ENCODE peak calls at places on chromosomes 2 and 18, in ten cellular contexts. L is IMR-90, D is uterus, O is lower lobe of right lung, H is tibial nerve, K is mammary epithelial cell, C is transverse colon, M is A673, E is foreskin keratinocyte, F is Peyer's patch. Y is an unnamed sample. For H3K27me3, the result is how much of the 10 kb centered on the place peaks cover.

GRCh38 chr2:40096360-40096759 is 317.3 kb upstream of the THUMPD2 start:
- DNase-seq in O (no peak), H (no peak), L (peak), C (no peak), K (no peak), E (peak), D (no peak), M (no peak), F (no peak), Y (no peak)

GRCh38 chr2:128623776-128624424 is 305.2 kb upstream of the HS6ST1 start:
- DNase-seq in L (peak), H (no peak), F (peak), E (no peak), C (no peak), M (peak), D (no peak), K (peak), O (peak), Y (no peak)

GRCh38 chr18:57790316-57790715 is 12.8 kb downstream of the ATP8B1 start:
- DNase-seq in C (no peak), D (no peak), L (no peak), F (no peak), H (no peak), E (no peak), M (no peak), O (no peak), K (no peak), Y (no peak)

GRCh38 chr2:63425606-63426005 is 162.7 kb downstream of the WDPCP start:
- DNase-seq in C (no peak), D (no peak), K (no peak), O (no peak), E (no peak), F (no peak), L (peak), H (no peak), M (no peak), Y (no peak)

GRCh38 chr2:214782671-214783070 is 26.8 kb downstream of the BARD1 start:
- DNase-seq in C (no peak), E (no peak), M (no peak), L (no peak), K (no peak), H (no peak), F (no peak), D (no peak), O (no peak), Y (no peak)

GRCh38 chr2:48356701-48357322 is 173.1 kb upstream of the STON1 start:
- DNase-seq in H (no peak), C (no peak), O (no peak), M (peak), F (no peak), E (no peak), D (no peak), L (peak), K (no peak), Y (no peak)

GRCh38 chr2:45963816-45964215 is 312.3 kb downstream of the PRKCE start:
- DNase-seq in H (no peak), L (no peak), K (no peak), D (no peak), F (no peak), M (no peak), O (no peak), C (no peak), E (peak), Y (peak)

GRCh38 chr2:3633089-3633981 is 24.7 kb upstream of the ALLC start:
- DNase-seq in C (peak), D (peak), K (peak), H (no peak), O (no peak), F (peak), L (peak), E (peak), M (no peak), Y (peak)

GRCh38 chr2:152696476-152696875 is 20.8 kb downstream of the PRPF40A start:
- DNase-seq in H (no peak), L (no peak), E (no peak), M (no peak), D (no peak), F (no peak), C (no peak), K (no peak), O (no peak), Y (no peak)

GRCh38 chr2:180692322-180692721 is 288.1 kb upstream of the UBE2E3 start:
- DNase-seq in L (no peak), M (no peak), C (no peak), K (peak), H (no peak), O (no peak), D (no peak), E (peak), F (no peak), Y (no peak)

GRCh38 chr18:58213931-58214431 is 170.0 kb downstream of the NEDD4L start:
- DNase-seq in M (no peak), E (peak), O (no peak), H (no peak), D (no peak), L (peak), K (peak), C (no peak), F (no peak), Y (no peak)

GRCh38 chr2:98897746-98898145 is 38.3 kb downstream of the CRACDL start:
- DNase-seq in E (no peak), O (no peak), C (no peak), L (no peak), D (no peak), H (no peak), F (no peak), K (no peak), M (no peak), Y (no peak)

GRCh38 chr2:138771534-138771933 is 8.7 kb downstream of the NXPH2 start:
- DNase-seq in D (no peak), O (no peak), L (no peak), K (no peak), E (no peak), H (no peak), M (no peak), C (no peak), F (no peak), Y (no peak)

GRCh38 chr2:106561356-106561755 is 74.2 kb downstream of the CD8B2 start:
- DNase-seq in D (no peak), F (no peak), E (no peak), K (no peak), L (no peak), C (no peak), M (no peak), O (no peak), H (no peak), Y (peak)

GRCh38 chr2:45741451-45741850 is 90.0 kb downstream of the PRKCE start:
- DNase-seq in D (no peak), O (no peak), F (no peak), H (peak), L (no peak), M (no peak), E (no peak), C (no peak), K (no peak), Y (peak)

GRCh38 chr2:75491129-75491753 is 69.5 kb downstream of the EVA1A start:
- DNase-seq in M (no peak), O (no peak), C (no peak), F (no peak), D (no peak), L (no peak), K (no peak), E (no peak), H (no peak), Y (no peak)

GRCh38 chr18:5895300-5895885 is at the start of gene TMEM200C:
- DNase-seq in E (no peak), C (no peak), O (peak), M (no peak), D (peak), F (no peak), L (peak), H (no peak), K (no peak), Y (peak)

GRCh38 chr18:61892683-61893303 is at the start of gene RNF152:
- DNase-seq in D (peak), L (peak), H (no peak), K (peak), C (peak), F (peak), O (no peak), M (peak), E (no peak), Y (peak)

GRCh38 chr2:195404650-195405049 is 252.4 kb upstream of the SLC39A10 start:
- DNase-seq in D (no peak), L (no peak), K (no peak), C (no peak), E (no peak), F (no peak), O (no peak), M (peak), H (no peak), Y (no peak)

GRCh38 chr2:85215074-85216050 is 82.2 kb downstream of the TCF7L1 start:
- DNase-seq in F (no peak), H (no peak), E (no peak), M (peak), K (peak), C (peak), L (peak), D (peak), O (no peak), Y (no peak)

GRCh38 chr18:73407506-73407905 is 539.7 kb upstream of the NETO1 start:
- DNase-seq in C (no peak), K (peak), H (no peak), O (no peak), L (peak), E (peak), F (no peak), M (no peak), D (peak), Y (no peak)

GRCh38 chr2:173866858-173867620 is 98.1 kb downstream of the SP3 start:
- DNase-seq in D (no peak), C (no peak), H (no peak), M (peak), O (no peak), L (no peak), E (no peak), K (no peak), F (no peak), Y (no peak)

GRCh38 chr2:152200562-152201465 is 25.3 kb upstream of the STAM2 start:
- DNase-seq in K (peak), D (peak), C (peak), F (peak), O (peak), E (peak), H (peak), L (peak), M (peak), Y (peak)

GRCh38 chr2:215657844-215658243 is 222.0 kb upstream of the FN1 start:
- DNase-seq in D (no peak), L (peak), K (peak), H (no peak), C (no peak), F (no peak), O (no peak), E (peak), M (no peak), Y (no peak)

GRCh38 chr2:189155795-189156194 is 23.8 kb downstream of the COL5A2 start:
- DNase-seq in D (no peak), F (no peak), O (no peak), C (no peak), M (no peak), L (no peak), H (no peak), E (no peak), K (no peak), Y (no peak)

GRCh38 chr2:102155131-102155702 is 12.7 kb downstream of the IL1R1 start:
- DNase-seq in K (no peak), L (no peak), E (no peak), H (no peak), C (no peak), M (no peak), F (no peak), O (no peak), D (no peak), Y (no peak)
- H3K27me3 ChIP-seq in K (under half), L (under half), E (under half), H (under half), C (under half), M (under half), F (under half), O (under half), D (under half), Y (under half)

GRCh38 chr2:110886806-110887573 is 154.6 kb downstream of the ACOXL start:
- DNase-seq in K (no peak), D (no peak), O (no peak), E (no peak), M (no peak), H (no peak), L (no peak), F (no peak), C (no peak), Y (no peak)
- TF ChIP-seq CTCF in K (no peak), D (no peak), O (no peak), E (no peak), M (no peak), H (no peak), L (no peak), F (no peak), C (no peak), Y (no peak)

DNA sequence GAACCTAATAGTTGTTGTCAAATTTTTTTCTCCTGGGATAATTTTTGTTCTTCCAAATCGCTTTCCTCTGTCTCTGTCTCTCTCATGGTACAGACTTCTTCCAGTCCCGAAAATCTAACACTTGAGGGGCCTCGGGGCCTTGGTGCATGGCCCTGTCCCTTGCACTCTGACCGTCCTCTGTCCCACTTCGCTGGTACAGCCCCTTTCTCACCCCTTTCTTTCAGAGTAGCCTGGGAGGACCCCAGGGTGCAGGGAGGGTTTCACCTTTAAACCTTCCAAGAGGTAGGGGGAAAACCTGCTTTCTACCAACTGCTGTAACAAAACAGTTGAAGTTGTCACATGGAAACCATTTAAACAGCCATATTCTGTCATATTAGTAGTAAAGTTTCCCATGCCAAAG is 22.2 kb upstream of the FAHD2A start:
- DNase-seq in K (no peak), H (no peak), F (no peak), D (no peak), O (no peak), E (no peak), L (no peak), M (no peak), C (no peak), Y (peak)
- H3K27me3 ChIP-seq in K (under half), H (under half), F (under half), D (under half), O (under half), E (under half), L (under half), M (under half), C (under half), Y (under half)

DNA sequence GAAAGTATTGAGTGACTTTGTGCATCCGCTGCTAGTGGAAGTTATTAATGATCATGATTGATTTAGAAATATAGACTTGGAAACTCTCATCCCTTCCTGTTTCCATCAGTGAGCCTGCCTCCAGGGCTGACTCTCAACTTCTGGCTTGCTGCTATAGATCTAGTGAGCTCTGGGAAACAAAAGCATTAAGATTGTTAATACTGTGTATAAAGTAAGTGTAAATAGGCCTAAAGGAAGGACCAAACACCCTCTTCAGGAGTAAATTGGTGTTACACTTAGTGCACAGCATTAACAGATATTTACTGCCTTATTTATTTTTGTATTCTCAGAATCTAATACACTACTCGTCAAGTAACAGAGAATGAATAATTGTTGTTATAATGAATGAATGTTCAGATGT is 285.6 kb downstream of the THSD7B start:
- DNase-seq in K (no peak), D (no peak), C (no peak), L (no peak), M (no peak), E (no peak), F (no peak), H (no peak), O (no peak), Y (no peak)
- TF ChIP-seq CTCF in K (peak), D (no peak), C (no peak), L (no peak), M (peak), E (peak), F (no peak), H (no peak), O (no peak), Y (no peak)

GRCh38 chr2:222038086-222038802 is 260.6 kb downstream of the PAX3 start:
- DNase-seq in M (peak), F (no peak), L (peak), E (peak), O (no peak), D (no peak), H (no peak), C (no peak), K (no peak), Y (no peak)

GRCh38 chr2:222037211-222037610 is 261.6 kb downstream of the PAX3 start:
- DNase-seq in D (no peak), L (no peak), O (no peak), H (no peak), C (no peak), E (no peak), K (no peak), M (no peak), F (no peak), Y (no peak)

GRCh38 chr2:222040333-222040732 is 258.5 kb downstream of the PAX3 start:
- DNase-seq in H (no peak), M (no peak), K (no peak), F (no peak), C (no peak), E (no peak), L (no peak), O (no peak), D (no peak), Y (no peak)

GRCh38 chr2:222042666-222043065 is 256.1 kb downstream of the PAX3 start:
- DNase-seq in E (no peak), L (no peak), K (no peak), F (no peak), C (no peak), D (no peak), H (no peak), M (no peak), O (no peak), Y (no peak)

GRCh38 chr2:222039821-222040220 is 259.0 kb downstream of the PAX3 start:
- DNase-seq in K (no peak), L (no peak), H (no peak), C (no peak), M (no peak), O (no peak), E (no peak), F (no peak), D (no peak), Y (no peak)
- H3K27me3 ChIP-seq in K (under half), L (under half), H (under half), C (under half), M (under half), O (under half), E (under half), F (under half), D (under half), Y (under half)

GRCh38 chr2:206562375-206562774 is 79.9 kb upstream of the FAM237A start:
- DNase-seq in O (no peak), M (no peak), K (no peak), D (no peak), H (no peak), E (no peak), F (no peak), L (peak), C (no peak), Y (no peak)

GRCh38 chr2:206555721-206556120 is 86.6 kb upstream of the FAM237A start:
- DNase-seq in E (no peak), F (no peak), O (no peak), K (no peak), H (no peak), M (no peak), L (peak), D (no peak), C (no peak), Y (no peak)

GRCh38 chr2:206558492-206558891 is 83.8 kb upstream of the FAM237A start:
- DNase-seq in F (no peak), K (no peak), L (peak), C (no peak), E (no peak), H (no peak), O (no peak), D (no peak), M (no peak), Y (no peak)

GRCh38 chr2:206561962-206562361 is 80.3 kb upstream of the FAM237A start:
- DNase-seq in H (no peak), K (no peak), M (no peak), L (peak), F (no peak), D (no peak), C (no peak), O (no peak), E (no peak), Y (no peak)

GRCh38 chr2:206556357-206556949 is 85.8 kb upstream of the FAM237A start:
- DNase-seq in L (peak), O (no peak), F (no peak), M (peak), D (no peak), C (no peak), K (peak), H (no peak), E (peak), Y (no peak)
- TF ChIP-seq CTCF in L (peak), O (peak), F (peak), M (peak), D (no peak), C (peak), K (peak), H (no peak), E (peak), Y (no peak)

GRCh38 chr2:96926791-96927190 is 56.9 kb upstream of the SEMA4C start:
- DNase-seq in H (no peak), E (no peak), D (no peak), K (no peak), O (no peak), L (no peak), C (no peak), F (no peak), M (no peak), Y (peak)
- H3K27me3 ChIP-seq in H (under half), E (half or more), D (under half), K (under half), O (under half), L (half or more), C (under half), F (under half), M (under half), Y (under half)

GRCh38 chr2:86563650-86564061 is 413 bp upstream of the CHMP3 start:
- DNase-seq in F (no peak), L (no peak), M (no peak), H (no peak), O (no peak), D (no peak), K (no peak), C (no peak), E (no peak), Y (no peak)

GRCh38 chr2:86562891-86563649 is at the start of gene CHMP3:
- DNase-seq in F (peak), H (peak), E (peak), O (peak), K (peak), L (peak), C (peak), D (peak), M (peak), Y (peak)

GRCh38 chr2:86566828-86567205 is 3.6 kb upstream of the CHMP3 start:
- DNase-seq in E (no peak), D (no peak), O (no peak), K (no peak), H (no peak), C (no peak), M (no peak), F (no peak), L (no peak), Y (no peak)

GRCh38 chr2:86566158-86566827 is 3.0 kb upstream of the CHMP3 start:
- DNase-seq in E (no peak), M (no peak), K (no peak), C (no peak), H (no peak), O (no peak), D (no peak), F (no peak), L (peak), Y (no peak)

GRCh38 chr2:86562485-86562890 is 755 bp downstream of the CHMP3 start:
- DNase-seq in H (no peak), L (no peak), E (no peak), M (no peak), D (no peak), F (no peak), O (no peak), K (peak), C (no peak), Y (no peak)
- TF ChIP-seq CTCF in H (no peak), L (no peak), E (no peak), M (no peak), D (no peak), F (no peak), O (no peak), K (no peak), C (no peak), Y (no peak)

DNA sequence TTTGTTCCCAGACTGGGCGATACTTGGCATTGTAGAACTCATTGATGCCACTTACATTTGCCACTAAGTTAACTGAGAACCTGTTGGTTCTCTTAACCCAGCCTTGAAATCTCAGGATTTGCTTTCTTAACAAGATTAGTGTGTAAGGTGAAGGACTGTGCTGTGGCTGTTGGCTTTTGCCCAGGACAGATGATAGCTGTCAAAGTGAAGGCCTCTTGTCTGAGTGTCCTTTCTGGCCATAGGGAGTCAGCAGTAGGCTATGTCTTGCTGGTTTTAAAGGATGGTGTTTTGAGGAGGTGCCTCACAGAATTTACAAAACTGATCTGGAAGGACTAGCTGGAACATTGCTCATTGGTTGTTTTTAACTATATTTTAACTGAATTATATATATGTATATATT is 2.6 kb downstream of the DPYSL5 start:
- DNase-seq in L (no peak), C (no peak), M (no peak), K (no peak), D (no peak), E (no peak), H (no peak), O (no peak), F (no peak), Y (no peak)
- H3K27me3 ChIP-seq in L (half or more), C (half or more), M (under half), K (under half), D (under half), E (half or more), H (under half), O (half or more), F (under half), Y (half or more)